ENCODE peak calls at places on chromosomes 2 and 18, in seven cellular contexts. A, B, K, L, T, O and Q are unnamed samples.

GRCh38 chr2:184067502-184067901 is 530.8 kb upstream of the ZNF804A start:
- DNase-seq in K (no peak), T (no peak), O (no peak), A (no peak), L (no peak), B (no peak), Q (no peak)

GRCh38 chr2:235011929-235012631 is 60.3 kb downstream of the SH3BP4 start:
- DNase-seq in O (no peak), L (no peak), B (no peak), A (no peak), T (no peak), K (no peak), Q (no peak)

GRCh38 chr2:8510519-8510918 is 171.3 kb upstream of the ID2 start:
- DNase-seq in O (no peak), T (no peak), B (no peak), K (peak), A (no peak), L (no peak), Q (no peak)

GRCh38 chr2:187638840-187639239 is 84.6 kb upstream of the TFPI start:
- DNase-seq in T (no peak), O (no peak), L (no peak), K (no peak), B (no peak), A (no peak), Q (no peak)

GRCh38 chr2:145765889-145766288 is 1246.0 kb upstream of the ZEB2 start:
- DNase-seq in O (no peak), K (no peak), B (no peak), A (no peak), L (no peak), T (no peak), Q (no peak)

GRCh38 chr2:49271060-49271665 is 116.8 kb upstream of the FSHR start:
- DNase-seq in B (no peak), T (no peak), L (no peak), K (no peak), O (no peak), A (no peak), Q (no peak)

GRCh38 chr18:13800505-13801259 is 23.3 kb upstream of the MC5R start:
- DNase-seq in T (peak), A (peak), L (peak), K (peak), O (peak), B (peak), Q (peak)

GRCh38 chr2:121810959-121811853 is 55.8 kb downstream of the TSN start:
- DNase-seq in A (peak), T (peak), B (no peak), L (peak), O (peak), K (peak), Q (peak)

GRCh38 chr2:20118051-20118450 is 66.6 kb upstream of the LAPTM4A start:
- DNase-seq in O (no peak), L (no peak), T (no peak), A (no peak), K (no peak), B (no peak), Q (no peak)

GRCh38 chr2:78070693-78071092 is 548.5 kb upstream of the LRRTM4 start:
- DNase-seq in O (no peak), K (no peak), B (no peak), A (no peak), L (no peak), T (no peak), Q (no peak)

GRCh38 chr2:146130290-146130689 is 1610.4 kb upstream of the ZEB2 start:
- DNase-seq in T (no peak), B (no peak), L (no peak), O (no peak), A (no peak), K (no peak), Q (no peak)

GRCh38 chr2:190277234-190278112 is 42.2 kb downstream of the HIBCH start:
- DNase-seq in A (no peak), O (peak), L (no peak), K (no peak), B (no peak), T (no peak), Q (no peak)

GRCh38 chr18:75477913-75478312 is 50.4 kb upstream of the SMIM21 start:
- DNase-seq in L (no peak), T (peak), K (no peak), A (no peak), B (no peak), O (no peak), Q (no peak)

GRCh38 chr2:16973586-16974274 is 308.1 kb upstream of the CYRIA start:
- DNase-seq in K (no peak), A (no peak), B (no peak), T (no peak), L (no peak), O (no peak), Q (no peak)

GRCh38 chr2:85887566-85888019 is 1.2 kb downstream of the ST3GAL5 start:
- DNase-seq in A (no peak), K (peak), L (peak), B (peak), O (no peak), T (peak), Q (peak)

GRCh38 chr2:44974064-44974715 is 32.7 kb downstream of the SIX3 start:
- DNase-seq in O (peak), A (no peak), L (no peak), T (peak), K (no peak), B (no peak), Q (no peak)

GRCh38 chr2:85694052-85695025 is at the start of gene GNLY:
- DNase-seq in K (no peak), T (no peak), B (no peak), A (no peak), O (no peak), L (no peak), Q (no peak)

GRCh38 chr2:227030789-227031188 is 133.2 kb downstream of the COL4A4 start:
- DNase-seq in L (no peak), K (no peak), B (no peak), A (no peak), O (no peak), T (no peak), Q (no peak)

GRCh38 chr18:46299465-46300004 is 195.3 kb downstream of the HAUS1 start:
- DNase-seq in L (no peak), K (peak), O (no peak), A (no peak), T (no peak), B (no peak), Q (no peak)

GRCh38 chr2:85177031-85177824 is 44.0 kb downstream of the TCF7L1 start:
- DNase-seq in T (no peak), K (no peak), A (no peak), O (no peak), L (no peak), B (no peak), Q (no peak)

GRCh38 chr2:226118471-226119429 is 680.9 kb downstream of the IRS1 start:
- DNase-seq in L (no peak), K (no peak), B (no peak), T (peak), O (peak), A (peak), Q (peak)

GRCh38 chr2:8378016-8378810 is 303.6 kb upstream of the ID2 start:
- DNase-seq in T (no peak), O (no peak), B (no peak), A (no peak), K (no peak), L (no peak), Q (no peak)

GRCh38 chr2:161104054-161104553 is 56.1 kb upstream of the TANK start:
- DNase-seq in O (no peak), L (no peak), T (no peak), B (no peak), K (no peak), A (no peak), Q (no peak)

GRCh38 chr2:16277117-16277516 is 336.8 kb downstream of the MYCN start:
- DNase-seq in T (no peak), K (no peak), O (no peak), A (no peak), B (no peak), L (no peak), Q (no peak)

GRCh38 chr2:37877457-37878315 is 47.4 kb upstream of the RMDN2 start:
- DNase-seq in O (peak), B (no peak), A (no peak), K (no peak), T (peak), L (no peak), Q (peak)

GRCh38 chr2:47072018-47072691 is 83.0 kb downstream of the STPG4 start:
- DNase-seq in A (peak), O (no peak), B (peak), L (no peak), K (peak), T (no peak), Q (no peak)

GRCh38 chr18:36441872-36442271 is 144.4 kb downstream of the FHOD3 start:
- DNase-seq in B (no peak), L (no peak), A (no peak), T (no peak), K (no peak), O (no peak), Q (no peak)

GRCh38 chr18:54116541-54117257 is 107.8 kb downstream of the MBD2 start:
- DNase-seq in T (no peak), K (no peak), B (no peak), L (no peak), A (no peak), O (no peak), Q (no peak)

GRCh38 chr18:33577688-33578370 is at the start of gene ASXL3:
- DNase-seq in O (no peak), L (peak), A (no peak), K (peak), B (no peak), T (no peak), Q (peak)

GRCh38 chr18:2529154-2529553 is 42.2 kb downstream of the METTL4 start:
- DNase-seq in A (no peak), T (no peak), K (no peak), B (no peak), L (no peak), O (no peak), Q (no peak)

GRCh38 chr2:77522883-77523282 is 707 bp upstream of the LRRTM4 start:
- DNase-seq in O (no peak), A (no peak), L (no peak), T (no peak), B (no peak), K (no peak), Q (no peak)

GRCh38 chr2:25131567-25132295 is 36.6 kb downstream of the POMC start:
- DNase-seq in O (no peak), K (peak), L (peak), A (no peak), T (no peak), B (no peak), Q (no peak)

GRCh38 chr2:232458661-232459418 is 2.9 kb downstream of the ALPI start:
- DNase-seq in L (no peak), K (peak), T (no peak), O (no peak), B (peak), A (no peak), Q (no peak)

GRCh38 chr2:97719362-97720155 is 6.2 kb downstream of the ZAP70 start:
- DNase-seq in L (no peak), A (no peak), K (peak), O (no peak), T (no peak), B (no peak), Q (no peak)
- H3K27ac ChIP-seq in L (no peak), A (no peak), K (peak), O (no peak), T (peak), B (no peak), Q (no peak)

GRCh38 chr2:1743396-1744150 is 742 bp downstream of the PXDN start:
- DNase-seq in T (no peak), B (no peak), A (no peak), L (no peak), O (no peak), K (peak), Q (no peak)
- TF ChIP-seq POLR2AphosphoS5 in T (no peak), B (no peak), A (no peak), L (no peak), O (no peak), K (no peak), Q (no peak)

GRCh38 chr18:52237551-52237950 is 102.4 kb upstream of the DCC start:
- DNase-seq in B (no peak), A (no peak), O (no peak), T (no peak), K (no peak), L (no peak), Q (no peak)
- H3K27ac ChIP-seq in B (no peak), A (no peak), O (no peak), T (no peak), K (no peak), L (no peak), Q (no peak)

GRCh38 chr2:241577413-241578122 is 19.0 kb downstream of the BOK start:
- DNase-seq in K (peak), O (no peak), B (no peak), T (no peak), A (no peak), L (no peak), Q (no peak)
- TF ChIP-seq POLR2AphosphoS5 in K (no peak), O (no peak), B (no peak), T (no peak), A (no peak), L (no peak), Q (no peak)

DNA sequence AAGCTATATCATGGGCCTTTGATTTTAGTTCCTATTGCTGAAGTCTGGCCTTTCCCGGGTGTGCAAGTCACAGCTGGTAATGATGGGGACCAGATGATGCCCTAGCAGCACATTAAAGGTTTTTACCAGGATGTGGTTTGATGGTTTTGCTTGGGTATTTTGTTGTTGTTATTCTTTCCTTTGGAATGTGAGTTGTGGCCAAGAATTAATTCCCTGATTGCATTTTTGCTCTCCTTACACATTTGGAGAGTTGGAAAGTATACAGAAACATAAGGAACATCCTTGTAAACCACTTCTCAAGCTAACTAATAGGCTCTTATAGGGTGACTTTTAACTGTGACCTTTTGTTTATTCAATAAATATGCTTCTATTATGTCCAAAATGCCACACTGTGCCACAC is 154.1 kb upstream of the MMADHC start:
- DNase-seq in K (no peak), O (no peak), A (no peak), B (no peak), L (no peak), T (no peak), Q (no peak)
- H3K27ac ChIP-seq in K (no peak), O (no peak), A (no peak), B (no peak), L (no peak), T (no peak), Q (no peak)

GRCh38 chr2:237262838-237263771 is 150.9 kb downstream of the COL6A3 start:
- DNase-seq in T (peak), O (no peak), K (no peak), L (no peak), B (no peak), A (no peak), Q (no peak)
- TF ChIP-seq POLR2AphosphoS5 in T (no peak), O (no peak), K (no peak), L (no peak), B (no peak), A (peak), Q (no peak)

DNA sequence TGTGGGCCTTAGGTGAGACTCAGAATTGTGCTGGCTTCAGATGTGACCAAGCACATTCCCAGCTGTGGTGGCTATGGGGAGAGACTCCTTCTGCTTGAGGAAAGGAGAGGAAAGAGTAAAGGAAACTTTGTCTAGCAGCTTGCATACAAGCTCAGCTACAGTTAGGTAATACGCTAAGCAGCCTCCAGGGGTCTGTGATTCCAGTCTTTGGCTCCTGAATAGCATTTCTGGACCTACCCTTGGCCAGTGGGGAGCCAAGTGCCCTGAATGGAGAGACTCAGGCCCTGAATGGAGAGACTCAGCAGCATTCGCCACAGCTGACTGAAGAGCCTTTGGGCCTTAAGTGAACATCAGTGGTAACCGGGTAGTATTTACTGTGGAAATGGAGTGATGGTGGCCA is 227.4 kb upstream of the CDH7 start:
- DNase-seq in L (no peak), K (no peak), B (no peak), O (no peak), A (no peak), T (no peak), Q (no peak)
- H3K27ac ChIP-seq in L (no peak), K (no peak), B (no peak), O (no peak), A (no peak), T (no peak), Q (no peak)

GRCh38 chr18:48410095-48410920 is 1.1 kb upstream of the ZBTB7C start:
- DNase-seq in L (peak), A (peak), T (peak), O (peak), K (peak), B (peak), Q (peak)
- TF ChIP-seq POLR2AphosphoS5 in L (peak), A (peak), T (no peak), O (peak), K (peak), B (peak), Q (peak)